ENCODE peak calls at places on chromosomes 12 and 14, in eight cellular contexts. M is cardiac muscle cell; J is effector memory CD4-positive, alpha-beta T cell; X is right cardiac atrium; E is HCT116; Z is heart left ventricle; Q is A549; Y is CD8-positive, alpha-beta memory T cell. G is an unnamed sample. For H3K4me1, the result is how much of the 10 kb centered on the place peaks cover.

GRCh38 chr12:14795028-14795448 is 8.2 kb downstream of the WBP11 start:
- DNase-seq in X (no peak), M (no peak), E (no peak), J (no peak), Y (no peak), Q (no peak), Z (no peak), G (no peak)

GRCh38 chr14:78363008-78363407 is 192.8 kb downstream of the NRXN3 start:
- DNase-seq in M (no peak), E (no peak), Y (no peak), X (no peak), Q (no peak), J (no peak), Z (no peak), G (no peak)

GRCh38 chr14:21913759-21914158 is 240.1 kb upstream of the OR4E1 start:
- DNase-seq in M (peak), Z (no peak), X (peak), Y (peak), Q (peak), J (peak), E (peak), G (peak)

GRCh38 chr14:91230363-91231035 is 14.0 kb downstream of the GPR68 start:
- DNase-seq in Z (no peak), X (no peak), E (no peak), J (no peak), Q (no peak), Y (no peak), M (no peak), G (no peak)

GRCh38 chr14:82447586-82447985 is 913.9 kb upstream of the SEL1L start:
- DNase-seq in X (no peak), Q (no peak), J (no peak), E (no peak), Y (no peak), Z (no peak), M (no peak), G (no peak)

GRCh38 chr14:30751646-30752416 is 122.5 kb upstream of the COCH start:
- DNase-seq in Q (no peak), E (no peak), J (no peak), Y (no peak), X (no peak), M (no peak), Z (no peak), G (no peak)

GRCh38 chr12:34303091-34303870 is 281.0 kb downstream of the ALG10 start:
- DNase-seq in J (no peak), Z (peak), Y (no peak), M (no peak), X (peak), E (no peak), Q (no peak), G (no peak)

GRCh38 chr12:95790912-95791849 is 617 bp upstream of the NTN4 start:
- DNase-seq in Z (no peak), J (peak), M (peak), X (peak), Q (peak), Y (peak), E (no peak), G (peak)

GRCh38 chr14:90675399-90675798 is 140.8 kb downstream of the TTC7B start:
- DNase-seq in E (no peak), Z (no peak), M (no peak), J (no peak), X (peak), Y (no peak), Q (no peak), G (no peak)

GRCh38 chr12:57591567-57592325 is 754 bp downstream of the PIP4K2C start:
- DNase-seq in X (no peak), M (peak), Z (no peak), E (no peak), Y (no peak), J (no peak), Q (peak), G (peak)

GRCh38 chr12:132955094-132955932 is 793 bp downstream of the ZNF605 start:
- DNase-seq in Z (no peak), X (peak), M (peak), J (no peak), Q (peak), Y (no peak), E (no peak), G (peak)

GRCh38 chr12:14325716-14326343 is 39.7 kb upstream of the ATF7IP start:
- DNase-seq in Q (no peak), M (no peak), X (no peak), E (no peak), Z (no peak), Y (no peak), J (no peak), G (no peak)

GRCh38 chr12:108177131-108177530 is 48.0 kb downstream of the WSCD2 start:
- DNase-seq in M (no peak), J (no peak), X (no peak), Q (no peak), Y (no peak), E (no peak), Z (no peak), G (no peak)
- H3K4me1 ChIP-seq in M (under half), J (under half), X (under half), Q (under half), Y (under half), E (under half), Z (under half), G (under half)

DNA sequence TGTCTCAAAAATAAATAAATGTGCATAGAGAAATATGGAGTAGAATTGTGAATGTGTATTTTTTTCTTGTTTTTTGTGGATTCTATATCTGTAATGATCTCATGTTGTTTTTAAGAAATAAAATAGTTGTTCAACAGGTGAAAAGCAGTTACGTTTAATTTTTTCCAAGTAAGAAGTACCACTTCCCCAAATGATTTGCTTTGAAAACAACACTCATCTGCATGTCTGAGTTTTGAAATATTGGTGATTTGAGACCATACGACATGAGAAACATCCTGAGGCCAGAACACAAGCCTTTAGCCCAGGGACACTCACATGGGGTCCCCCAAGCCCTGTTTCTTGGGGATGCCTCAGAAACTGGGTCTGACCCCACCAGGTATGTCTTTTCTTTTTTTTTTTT is 4.2 kb upstream of the FICD start:
- DNase-seq in Q (no peak), Y (no peak), M (no peak), Z (no peak), X (no peak), J (no peak), E (no peak), G (no peak)
- H3K27ac ChIP-seq in Q (no peak), Y (no peak), M (no peak), Z (no peak), X (no peak), J (no peak), E (no peak), G (no peak)

DNA sequence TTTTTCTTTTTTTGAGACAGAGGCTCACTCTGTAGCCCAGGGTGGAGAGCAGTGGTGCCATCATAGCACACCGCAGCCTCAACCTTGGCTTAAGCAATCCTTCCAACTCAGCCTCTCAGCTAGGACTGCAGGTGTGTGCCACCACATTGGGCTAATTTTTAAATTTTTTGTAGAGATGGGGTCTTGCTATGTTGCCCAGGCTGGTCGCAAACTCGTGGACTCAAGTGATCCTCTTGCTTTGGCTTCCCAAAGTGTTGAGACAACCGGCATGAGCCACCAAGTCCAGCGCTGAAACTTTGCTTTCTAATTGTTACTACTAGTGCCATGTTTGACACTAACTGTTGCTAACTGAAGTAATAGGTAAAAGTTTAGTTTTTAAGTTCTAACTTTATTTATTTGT is 8.0 kb downstream of the RNF10 start:
- DNase-seq in Z (no peak), E (no peak), M (no peak), X (no peak), Q (no peak), J (no peak), Y (no peak), G (no peak)
- H3K4me1 ChIP-seq in Z (half or more), E (under half), M (under half), X (under half), Q (under half), J (under half), Y (half or more), G (under half)

GRCh38 chr12:55845349-55845748 is 2.6 kb upstream of the MMP19 start:
- DNase-seq in E (no peak), Y (no peak), J (no peak), X (no peak), M (no peak), Z (no peak), Q (no peak), G (no peak)

GRCh38 chr12:55845785-55846496 is 3.2 kb upstream of the MMP19 start:
- DNase-seq in M (no peak), E (no peak), Z (no peak), Q (no peak), X (no peak), Y (no peak), J (no peak), G (no peak)

GRCh38 chr12:55847603-55848329 is 5.0 kb upstream of the MMP19 start:
- DNase-seq in J (no peak), E (no peak), M (no peak), Y (no peak), Q (no peak), X (peak), Z (peak), G (peak)

GRCh38 chr12:55849616-55850015 is 6.9 kb upstream of the MMP19 start:
- DNase-seq in J (no peak), Z (no peak), M (no peak), E (no peak), Y (no peak), X (no peak), Q (no peak), G (no peak)

DNA sequence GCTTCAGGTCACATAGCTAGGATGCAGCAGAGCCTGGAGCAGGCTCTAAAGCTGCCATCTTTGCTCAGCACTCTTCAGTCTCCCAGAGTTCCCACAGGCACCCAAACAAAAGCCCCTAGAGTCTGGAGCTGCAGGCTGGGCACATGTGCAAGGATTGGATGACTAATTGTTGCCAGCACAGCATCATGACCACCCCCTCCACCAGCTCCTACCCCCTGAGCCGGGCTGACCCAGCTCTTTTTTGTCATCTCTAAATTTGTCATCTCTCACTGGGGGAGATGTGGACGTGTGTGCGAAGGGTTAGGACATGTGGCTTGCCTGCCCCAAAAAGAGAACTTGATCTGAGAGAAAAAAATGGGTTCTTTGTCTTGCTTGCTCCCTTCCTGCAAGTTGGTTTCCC is 4.3 kb upstream of the MMP19 start:
- DNase-seq in Q (no peak), J (no peak), Z (no peak), M (no peak), E (no peak), Y (no peak), X (peak), G (no peak)
- H3K27ac ChIP-seq in Q (no peak), J (no peak), Z (peak), M (no peak), E (no peak), Y (peak), X (peak), G (peak)

GRCh38 chr12:124497039-124497438 is 70.4 kb downstream of the NCOR2 start:
- DNase-seq in Q (no peak), Z (peak), X (peak), M (no peak), J (no peak), Y (no peak), E (no peak), G (no peak)

GRCh38 chr12:124498178-124498869 is 69.1 kb downstream of the NCOR2 start:
- DNase-seq in E (no peak), Z (peak), Q (no peak), X (no peak), J (no peak), Y (no peak), M (no peak), G (no peak)

GRCh38 chr12:124496584-124496983 is 70.8 kb downstream of the NCOR2 start:
- DNase-seq in Z (peak), J (no peak), E (no peak), X (no peak), Y (no peak), M (no peak), Q (peak), G (no peak)

GRCh38 chr12:124498870-124499753 is 68.3 kb downstream of the NCOR2 start:
- DNase-seq in E (no peak), M (no peak), Y (no peak), Z (peak), Q (no peak), J (no peak), X (no peak), G (no peak)

GRCh38 chr12:124497658-124498057 is 69.8 kb downstream of the NCOR2 start:
- DNase-seq in E (no peak), Q (no peak), J (no peak), Y (no peak), Z (peak), M (peak), X (peak), G (no peak)
- H3K4me1 ChIP-seq in E (under half), Q (under half), J (under half), Y (under half), Z (half or more), M (under half), X (under half), G (under half)

DNA sequence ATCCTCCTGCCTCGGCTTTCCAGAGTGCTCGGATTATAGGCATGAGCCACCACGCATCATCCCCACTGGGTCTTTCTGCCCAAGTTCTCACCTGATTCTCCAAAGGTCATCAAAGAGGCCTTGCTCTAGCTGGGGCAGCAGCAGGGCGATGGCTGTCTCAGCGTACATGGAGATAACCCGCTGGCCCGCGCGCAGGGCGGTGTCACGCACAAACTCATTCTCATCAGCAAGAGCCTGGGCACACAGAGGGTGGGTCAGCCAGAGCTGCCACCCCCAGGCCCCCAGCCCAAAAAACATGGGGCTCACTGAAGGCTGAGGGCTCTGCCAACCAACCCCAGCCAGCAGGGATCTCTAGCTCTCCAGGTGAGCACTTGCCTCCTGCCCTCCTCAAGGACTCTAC is 27.7 kb upstream of the RAB35 start:
- DNase-seq in Q (no peak), Y (no peak), J (no peak), Z (no peak), X (no peak), E (no peak), M (no peak), G (no peak)
- H3K27ac ChIP-seq in Q (no peak), Y (no peak), J (no peak), Z (no peak), X (no peak), E (no peak), M (no peak), G (no peak)

GRCh38 chr12:11846504-11846903 is 197.0 kb downstream of the ETV6 start:
- DNase-seq in J (no peak), Q (no peak), X (no peak), E (no peak), Z (no peak), Y (no peak), M (no peak), G (no peak)

GRCh38 chr12:11849752-11850504 is 200.5 kb downstream of the ETV6 start:
- DNase-seq in Z (no peak), E (no peak), Q (no peak), J (no peak), X (no peak), M (no peak), Y (no peak), G (no peak)

GRCh38 chr12:11853126-11853525 is 203.7 kb downstream of the ETV6 start:
- DNase-seq in Q (no peak), X (no peak), E (no peak), Y (no peak), Z (no peak), J (no peak), M (no peak), G (peak)

DNA sequence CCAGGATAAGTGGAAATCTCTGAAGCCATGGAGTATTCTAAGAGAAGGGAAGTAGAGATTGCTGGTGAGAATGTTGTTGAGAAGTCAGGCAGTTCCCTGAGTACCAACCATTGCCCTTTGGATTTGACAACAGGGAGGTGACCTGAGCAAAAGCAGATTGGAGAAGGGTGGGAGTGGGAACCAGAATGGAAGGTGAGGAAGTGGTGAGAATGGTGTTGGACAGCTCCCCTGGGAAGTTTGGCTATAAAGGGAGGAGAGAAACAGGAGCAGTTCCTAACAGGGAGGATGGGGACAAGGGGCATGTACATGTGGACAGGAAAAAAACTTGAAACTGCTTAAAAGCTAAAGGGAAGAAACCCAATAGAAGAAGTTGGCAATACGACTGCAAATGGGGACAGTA is 198.1 kb downstream of the ETV6 start:
- DNase-seq in E (no peak), Z (no peak), Y (no peak), M (peak), J (no peak), X (no peak), Q (no peak), G (no peak)
- H3K4me1 ChIP-seq in E (under half), Z (under half), Y (under half), M (under half), J (under half), X (under half), Q (under half), G (under half)

DNA sequence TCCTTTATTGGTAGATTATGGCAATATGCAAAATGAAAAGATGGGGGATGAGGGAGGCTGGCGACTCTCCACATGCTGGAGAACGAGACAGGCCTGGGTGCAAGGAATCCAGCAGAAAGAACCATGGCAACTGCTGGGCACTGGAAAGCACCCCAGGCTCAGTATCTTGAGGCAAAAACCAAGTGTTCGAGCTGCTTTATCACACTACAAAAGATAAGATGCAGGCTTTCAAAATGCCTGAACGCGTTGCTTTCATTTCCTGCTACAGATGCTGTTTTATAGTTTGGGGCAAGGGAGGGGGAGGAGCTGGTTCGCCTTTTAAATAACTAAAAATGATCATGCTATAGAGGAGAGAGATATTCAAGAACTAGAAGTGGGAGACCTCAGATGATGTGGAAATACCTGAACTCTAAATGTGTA is 38.9 kb downstream of the NIN start:
- DNase-seq in Z (no peak), M (no peak), Y (no peak), J (no peak), E (no peak), Q (no peak), X (no peak), G (no peak)
- H3K27ac ChIP-seq in Z (no peak), M (no peak), Y (no peak), J (peak), E (no peak), Q (no peak), X (peak), G (no peak)

DNA sequence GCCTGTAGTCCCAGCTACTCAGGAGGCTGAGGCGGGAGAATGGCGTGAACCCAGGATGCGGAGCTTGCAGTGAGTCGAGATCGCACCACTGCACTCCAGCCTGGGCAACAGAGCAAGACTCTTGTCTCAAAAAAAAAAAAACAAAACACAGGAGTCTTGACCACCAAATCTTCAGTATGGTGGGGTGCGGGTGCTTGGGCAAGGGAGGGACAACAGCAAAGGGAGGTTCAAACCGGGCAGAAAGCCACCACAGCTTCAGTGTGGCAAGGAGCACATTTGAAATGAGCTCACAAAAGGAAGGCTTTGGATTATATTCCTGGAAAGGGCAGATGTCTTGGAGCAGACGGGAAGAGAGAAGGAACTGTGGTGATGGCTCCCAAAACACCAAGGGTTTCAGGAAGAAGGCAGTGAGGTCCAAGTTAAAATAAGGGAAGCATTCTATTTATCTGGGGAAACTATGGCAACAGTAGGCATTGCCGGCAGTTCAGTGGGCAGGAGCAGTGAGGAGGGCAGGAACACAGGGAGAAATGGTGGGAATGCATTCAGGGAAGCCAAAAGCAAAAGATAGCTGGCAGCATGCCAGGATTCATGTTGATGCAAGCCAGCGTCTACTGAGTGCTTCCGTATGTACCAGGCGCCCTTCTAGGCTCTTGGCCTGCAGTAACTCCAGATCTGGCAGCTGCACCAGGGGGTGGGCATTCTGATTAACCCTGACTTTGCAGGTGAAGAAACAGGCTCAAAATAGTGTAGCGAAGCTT is 51.0 kb upstream of the SRSF5 start:
- DNase-seq in E (no peak), J (no peak), Q (no peak), Z (no peak), Y (no peak), X (peak), M (peak), G (peak)
- H3K4me1 ChIP-seq in E (under half), J (under half), Q (under half), Z (half or more), Y (under half), X (under half), M (under half), G (under half)

DNA sequence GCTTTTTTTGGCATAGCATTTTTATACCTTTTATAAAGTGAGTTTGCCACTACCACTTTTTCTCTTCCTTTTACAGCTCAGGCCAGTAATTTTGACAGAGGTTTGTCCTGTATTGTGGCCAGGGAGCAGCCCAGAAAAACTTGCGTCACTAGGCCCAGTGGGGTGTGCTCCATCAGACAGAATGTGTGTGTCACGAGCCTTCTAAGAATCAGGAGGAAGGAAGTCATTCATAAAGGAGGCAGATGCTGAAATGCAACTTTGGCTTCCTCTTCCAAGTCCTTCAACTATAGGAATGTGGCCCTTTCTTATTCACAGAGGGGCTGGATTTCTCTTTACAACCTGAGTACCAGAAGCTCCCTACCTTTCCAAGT is 10.1 kb upstream of the RAB35 start:
- DNase-seq in Y (no peak), J (no peak), M (no peak), Z (no peak), E (no peak), Q (no peak), X (peak), G (no peak)
- H3K27ac ChIP-seq in Y (no peak), J (no peak), M (peak), Z (no peak), E (no peak), Q (no peak), X (no peak), G (no peak)